ENCODE peak calls at places on chromosome 7, in four cellular contexts. G, D, I and E are unnamed samples.

GRCh38 chr7:70579397-70580097 is 552.4 kb upstream of the GALNT17 start:
- DNase-seq in G (no peak), D (no peak), I (no peak), E (no peak)

GRCh38 chr7:94907420-94908203 is at the start of gene PPP1R9A:
- DNase-seq in G (no peak), D (no peak), I (peak), E (peak)

GRCh38 chr7:37284805-37285211 is 163.9 kb downstream of the ELMO1 start:
- DNase-seq in G (peak), D (peak), I (peak), E (no peak)

GRCh38 chr7:131225619-131226101 is 102.0 kb upstream of the MKLN1 start:
- DNase-seq in G (peak), D (no peak), I (peak), E (no peak)

GRCh38 chr7:4612237-4612636 is 69.9 kb upstream of the FOXK1 start:
- DNase-seq in G (peak), D (no peak), I (no peak), E (no peak)

GRCh38 chr7:16982640-16983103 is 100.9 kb upstream of the AGR3 start:
- DNase-seq in G (no peak), D (no peak), I (peak), E (peak)

GRCh38 chr7:91659096-91659495 is 221.4 kb downstream of the MTERF1 start:
- DNase-seq in G (no peak), D (no peak), I (no peak), E (no peak)

GRCh38 chr7:155527664-155528063 is 18.7 kb downstream of the CNPY1 start:
- DNase-seq in G (peak), D (no peak), I (no peak), E (no peak)